ENCODE peak calls at places on chromosome 13, in four cellular contexts. One of them, this sample, is unnamed.

GRCh38 chr13:73225983-73226382 is 167.2 kb downstream of the KLF5 start:
- DNase-seq in caudate nucleus: no peak
- DNase-seq in OCI-LY7: no peak
- DNase-seq in GM12878: no peak
- DNase-seq in this sample: no peak

GRCh38 chr13:96003304-96003703 is 49.9 kb downstream of the UGGT2 start:
- DNase-seq in caudate nucleus: no peak
- DNase-seq in OCI-LY7: no peak
- DNase-seq in GM12878: no peak
- DNase-seq in this sample: no peak

GRCh38 chr13:105965910-105966309 is 569.6 kb downstream of the EFNB2 start:
- DNase-seq in caudate nucleus: no peak
- DNase-seq in OCI-LY7: no peak
- DNase-seq in GM12878: no peak
- DNase-seq in this sample: no peak

GRCh38 chr13:39501711-39502324 is 101.2 kb downstream of the LHFPL6 start:
- DNase-seq in caudate nucleus: no peak
- DNase-seq in OCI-LY7: no peak
- DNase-seq in GM12878: no peak
- DNase-seq in this sample: no peak

GRCh38 chr13:103164239-103164638 is 98.0 kb upstream of the SLC10A2 start:
- DNase-seq in caudate nucleus: peak
- DNase-seq in OCI-LY7: no peak
- DNase-seq in GM12878: no peak
- DNase-seq in this sample: no peak

GRCh38 chr13:44573790-44574465 is 2.2 kb downstream of the TSC22D1 start:
- DNase-seq in caudate nucleus: no peak
- DNase-seq in OCI-LY7: peak
- DNase-seq in GM12878: no peak
- DNase-seq in this sample: no peak

GRCh38 chr13:50227356-50227755 is 212.1 kb downstream of the KCNRG start:
- DNase-seq in caudate nucleus: no peak
- DNase-seq in OCI-LY7: no peak
- DNase-seq in GM12878: no peak
- DNase-seq in this sample: no peak

GRCh38 chr13:43676320-43676719 is 110.5 kb downstream of the ENOX1 start:
- DNase-seq in caudate nucleus: no peak
- DNase-seq in OCI-LY7: no peak
- DNase-seq in GM12878: peak
- DNase-seq in this sample: peak

GRCh38 chr13:101556676-101557121 is 104.2 kb downstream of the ITGBL1 start:
- DNase-seq in caudate nucleus: no peak
- DNase-seq in OCI-LY7: no peak
- DNase-seq in GM12878: no peak
- DNase-seq in this sample: no peak

GRCh38 chr13:102799544-102800144 is 725 bp downstream of the BIVM start:
- DNase-seq in caudate nucleus: peak
- DNase-seq in OCI-LY7: no peak
- DNase-seq in GM12878: no peak
- DNase-seq in this sample: no peak

DNA sequence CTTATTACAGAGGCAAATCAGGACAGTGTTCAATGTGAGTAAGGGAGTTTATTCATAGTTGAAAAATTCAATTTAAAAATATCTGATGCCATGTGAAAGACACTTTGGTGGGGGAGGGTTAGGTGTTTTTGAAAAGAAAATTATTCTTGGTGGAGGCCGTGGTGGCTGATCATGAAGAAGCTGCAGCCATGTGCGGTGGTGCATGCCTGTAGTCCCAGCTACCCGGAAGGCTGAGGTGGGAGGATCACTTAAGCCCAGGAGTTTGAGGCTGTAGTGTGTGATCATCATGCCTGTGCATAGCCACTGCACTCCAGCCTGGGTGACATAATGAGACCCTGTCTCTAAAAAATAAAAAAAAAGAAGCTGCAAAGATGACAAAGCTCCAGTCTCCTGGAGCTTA is 28.6 kb downstream of the WDFY2 start:
- DNase-seq in caudate nucleus: no peak
- DNase-seq in OCI-LY7: no peak
- DNase-seq in GM12878: no peak
- DNase-seq in this sample: no peak
- H3K27ac ChIP-seq in caudate nucleus: no peak
- H3K27ac ChIP-seq in OCI-LY7: no peak
- H3K27ac ChIP-seq in GM12878: no peak
- H3K27ac ChIP-seq in this sample: no peak

GRCh38 chr13:52125547-52125946 is 3.3 kb downstream of the NEK5 start:
- DNase-seq in caudate nucleus: no peak
- DNase-seq in OCI-LY7: no peak
- DNase-seq in GM12878: no peak
- DNase-seq in this sample: no peak

GRCh38 chr13:52130641-52131040 is 1.8 kb upstream of the NEK5 start:
- DNase-seq in caudate nucleus: no peak
- DNase-seq in OCI-LY7: no peak
- DNase-seq in GM12878: no peak
- DNase-seq in this sample: no peak

GRCh38 chr13:52127783-52128702 is 830 bp downstream of the NEK5 start:
- DNase-seq in caudate nucleus: peak
- DNase-seq in OCI-LY7: peak
- DNase-seq in GM12878: peak
- DNase-seq in this sample: peak

GRCh38 chr13:52128714-52129700 is at the start of gene NEK5:
- DNase-seq in caudate nucleus: peak
- DNase-seq in OCI-LY7: no peak
- DNase-seq in GM12878: no peak
- DNase-seq in this sample: peak

DNA sequence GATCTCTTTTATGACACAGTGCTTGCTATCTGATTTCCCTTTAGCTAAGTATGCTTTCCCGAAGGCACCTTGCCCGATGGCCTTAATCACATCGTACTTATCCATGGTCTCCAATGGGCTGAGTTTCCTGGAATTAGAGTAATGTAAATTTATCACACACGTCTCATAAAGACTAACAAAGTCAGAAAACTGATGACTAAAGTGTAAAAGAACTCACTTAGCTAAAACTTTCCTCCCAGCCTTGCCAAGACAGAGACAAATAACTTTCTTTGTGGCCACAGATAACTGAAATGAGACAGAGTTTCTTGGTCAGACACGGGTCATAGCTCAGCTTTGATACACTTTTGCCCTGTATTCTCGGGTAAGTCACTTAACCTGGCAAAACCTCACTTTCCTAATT is 1.5 kb downstream of the NEK5 start:
- DNase-seq in caudate nucleus: no peak
- DNase-seq in OCI-LY7: no peak
- DNase-seq in GM12878: no peak
- DNase-seq in this sample: no peak
- H3K27ac ChIP-seq in caudate nucleus: no peak
- H3K27ac ChIP-seq in OCI-LY7: no peak
- H3K27ac ChIP-seq in GM12878: no peak
- H3K27ac ChIP-seq in this sample: no peak

DNA sequence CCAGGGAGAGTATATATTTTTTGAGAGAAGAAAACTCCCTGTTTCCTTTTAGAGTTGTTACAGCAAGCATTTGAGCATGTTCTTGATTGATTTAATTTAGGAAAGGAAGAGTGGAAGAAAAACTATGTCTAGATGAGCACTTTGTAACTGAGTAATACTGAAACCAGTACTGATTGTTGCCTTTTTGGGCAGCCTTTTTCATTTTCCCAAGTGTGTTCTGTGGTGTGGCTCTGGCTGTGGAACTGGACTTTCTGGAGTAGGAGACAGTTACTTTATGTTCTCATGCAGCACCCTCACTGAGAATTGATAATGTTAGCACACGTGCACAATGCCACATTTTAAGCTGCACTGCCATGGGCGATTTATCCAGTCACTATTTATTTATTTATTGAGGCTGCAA is 211.5 kb downstream of the LMO7 start:
- DNase-seq in caudate nucleus: no peak
- DNase-seq in OCI-LY7: no peak
- DNase-seq in GM12878: no peak
- DNase-seq in this sample: no peak
- H3K27ac ChIP-seq in caudate nucleus: no peak
- H3K27ac ChIP-seq in OCI-LY7: no peak
- H3K27ac ChIP-seq in GM12878: no peak
- H3K27ac ChIP-seq in this sample: no peak

DNA sequence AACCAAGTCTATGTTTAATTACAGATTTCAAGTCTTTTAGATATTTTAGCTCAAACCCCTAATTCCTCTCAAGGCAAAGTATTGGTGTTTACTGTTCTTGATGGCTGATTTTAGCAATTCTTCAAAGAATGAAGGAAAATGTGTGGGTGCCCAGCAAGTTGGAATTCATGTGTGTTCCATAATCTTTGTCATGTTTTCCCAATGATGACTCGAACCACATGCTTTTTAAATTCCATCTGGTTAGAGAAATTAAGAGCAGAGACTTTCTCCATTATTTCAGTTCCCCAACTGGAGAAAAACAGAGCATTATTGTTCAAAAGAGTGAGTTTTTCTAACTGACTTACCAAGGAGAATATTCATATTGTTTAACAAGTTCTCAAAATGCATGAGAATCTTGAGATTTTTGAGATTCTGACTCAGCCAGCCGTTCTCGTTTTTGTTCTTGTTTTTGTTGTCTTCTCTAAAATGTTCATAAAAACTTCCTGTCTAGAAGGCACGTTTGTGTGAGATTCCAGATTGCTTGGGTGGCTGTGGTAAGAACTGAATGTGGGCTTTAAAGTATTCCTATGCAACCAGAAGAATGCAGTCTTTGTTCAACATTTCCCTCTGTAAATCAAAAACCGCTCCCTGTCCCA is 404.7 kb downstream of the IRS2 start:
- DNase-seq in caudate nucleus: no peak
- DNase-seq in OCI-LY7: no peak
- DNase-seq in GM12878: no peak
- DNase-seq in this sample: no peak
- H3K27ac ChIP-seq in caudate nucleus: no peak
- H3K27ac ChIP-seq in OCI-LY7: no peak
- H3K27ac ChIP-seq in GM12878: no peak
- H3K27ac ChIP-seq in this sample: no peak

GRCh38 chr13:55583953-55584593 is 1556.6 kb upstream of the PRR20A start:
- DNase-seq in caudate nucleus: no peak
- DNase-seq in OCI-LY7: no peak
- DNase-seq in GM12878: no peak
- DNase-seq in this sample: no peak
- H3K27ac ChIP-seq in caudate nucleus: no peak
- H3K27ac ChIP-seq in OCI-LY7: no peak
- H3K27ac ChIP-seq in GM12878: no peak
- H3K27ac ChIP-seq in this sample: no peak

DNA sequence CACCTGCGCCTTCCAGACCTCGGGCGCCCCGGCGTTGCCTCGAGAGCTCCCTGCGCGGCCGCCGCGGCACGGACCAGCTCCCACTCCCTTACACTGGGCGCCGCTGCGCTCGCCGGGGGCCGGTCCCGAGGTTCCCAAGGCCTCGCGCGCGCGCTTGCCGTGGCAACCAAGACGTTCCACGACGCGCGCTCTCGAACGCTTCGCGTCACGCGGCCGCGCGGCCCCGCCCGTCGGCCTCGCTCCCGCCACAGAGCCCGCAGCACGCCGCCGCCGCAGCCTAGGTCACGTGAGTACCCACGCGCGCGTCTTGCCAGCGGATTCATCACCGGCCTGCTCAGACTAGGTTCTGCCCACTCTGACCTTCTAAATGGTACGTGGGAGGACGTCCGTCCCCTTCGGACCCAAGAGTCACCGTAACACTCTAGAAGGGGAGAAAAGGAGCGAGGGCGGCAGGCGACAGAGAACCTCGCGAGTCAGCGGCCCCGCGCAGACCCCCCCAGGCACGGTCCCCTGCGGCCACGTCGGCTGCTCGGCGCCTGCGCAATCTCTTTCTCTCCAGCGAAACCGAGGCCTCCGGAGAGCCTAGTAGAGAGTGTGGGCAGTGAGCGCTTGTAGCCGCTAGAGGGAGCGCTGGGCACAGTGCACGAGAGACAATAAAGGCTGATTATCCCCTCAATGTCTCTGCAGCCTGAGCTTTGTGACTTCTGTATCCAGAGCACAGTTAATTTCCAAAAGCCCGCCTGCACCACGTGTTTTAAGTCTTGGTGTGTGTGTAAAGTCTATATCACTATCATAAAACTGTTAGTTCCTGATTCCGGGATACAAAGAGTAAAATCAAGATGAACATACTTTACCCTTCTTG is at the start of gene SPART:
- DNase-seq in caudate nucleus: peak
- DNase-seq in OCI-LY7: peak
- DNase-seq in GM12878: peak
- DNase-seq in this sample: peak
- H3K27ac ChIP-seq in caudate nucleus: peak
- H3K27ac ChIP-seq in OCI-LY7: no peak
- H3K27ac ChIP-seq in GM12878: peak
- H3K27ac ChIP-seq in this sample: no peak

DNA sequence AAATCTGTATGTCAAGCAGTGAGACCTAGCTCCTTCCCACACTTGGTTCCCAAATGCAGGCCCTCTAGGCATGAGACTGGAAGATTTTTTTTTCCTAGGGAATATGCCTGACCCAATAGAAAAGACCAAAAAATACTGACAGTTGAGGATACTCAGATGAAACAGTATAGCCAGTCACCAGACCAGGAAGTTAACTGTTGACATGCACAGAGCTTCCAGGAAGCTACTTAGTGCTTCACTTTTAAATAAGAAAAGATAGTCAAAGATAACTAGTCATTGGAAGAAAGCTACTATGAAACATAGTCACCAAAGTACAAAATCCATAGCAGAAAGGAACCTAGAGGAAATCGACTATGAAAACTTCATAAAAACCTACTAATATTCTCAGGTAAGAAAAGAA is 32.3 kb downstream of the BRCA2 start:
- DNase-seq in caudate nucleus: no peak
- DNase-seq in OCI-LY7: no peak
- DNase-seq in GM12878: no peak
- DNase-seq in this sample: no peak
- H3K27ac ChIP-seq in caudate nucleus: no peak
- H3K27ac ChIP-seq in OCI-LY7: no peak
- H3K27ac ChIP-seq in GM12878: no peak
- H3K27ac ChIP-seq in this sample: no peak